ENCODE peak calls at places on chromosomes 11 and 22, in four cellular contexts. One of them, this sample, is unnamed.
A peak's percentile ranks its signal among the peaks of the same experiment; 100 is the strongest.

GRCh38 chr11:34640050-34640971 is 19.4 kb downstream of the EHF start:
- DNase-seq in activated gamma-delta T cell treated with Interleukin-2 at 50 U/mL for 16 hours: no peak
- DNase-seq in ELR: no peak
- DNase-seq in NCI-H2081: no peak
- DNase-seq in this sample: peak; percentile 85

GRCh38 chr11:10459029-10459970 is 4.2 kb downstream of the AMPD3 start:
- DNase-seq in activated gamma-delta T cell treated with Interleukin-2 at 50 U/mL for 16 hours: peak; percentile 57
- DNase-seq in ELR: peak; percentile 19
- DNase-seq in NCI-H2081: no peak
- DNase-seq in this sample: no peak

GRCh38 chr11:65316979-65317786 is 2.5 kb downstream of the CDC42EP2 start:
- DNase-seq in activated gamma-delta T cell treated with Interleukin-2 at 50 U/mL for 16 hours: no peak
- DNase-seq in ELR: peak; percentile 93
- DNase-seq in NCI-H2081: no peak
- DNase-seq in this sample: peak; percentile 40

GRCh38 chr11:104338186-104338585 is 174.2 kb upstream of the PDGFD start:
- DNase-seq in activated gamma-delta T cell treated with Interleukin-2 at 50 U/mL for 16 hours: no peak
- DNase-seq in ELR: no peak
- DNase-seq in NCI-H2081: no peak
- DNase-seq in this sample: no peak

GRCh38 chr22:36249160-36249559 is 3.8 kb upstream of the APOL1 start:
- DNase-seq in activated gamma-delta T cell treated with Interleukin-2 at 50 U/mL for 16 hours: no peak
- DNase-seq in ELR: no peak
- DNase-seq in NCI-H2081: no peak
- DNase-seq in this sample: no peak

GRCh38 chr22:44347549-44347948 is 34.8 kb upstream of the SHISAL1 start:
- DNase-seq in activated gamma-delta T cell treated with Interleukin-2 at 50 U/mL for 16 hours: no peak
- DNase-seq in ELR: no peak
- DNase-seq in NCI-H2081: no peak
- DNase-seq in this sample: no peak

GRCh38 chr11:58647141-58647699 is 24.8 kb downstream of the CNTF start:
- DNase-seq in activated gamma-delta T cell treated with Interleukin-2 at 50 U/mL for 16 hours: no peak
- DNase-seq in ELR: no peak
- DNase-seq in NCI-H2081: no peak
- DNase-seq in this sample: no peak

GRCh38 chr11:117597083-117597482 is 199.9 kb downstream of the DSCAML1 start:
- DNase-seq in activated gamma-delta T cell treated with Interleukin-2 at 50 U/mL for 16 hours: peak; percentile 31
- DNase-seq in ELR: peak; percentile 37
- DNase-seq in NCI-H2081: no peak
- DNase-seq in this sample: no peak

GRCh38 chr11:67626970-67627369 is 2.8 kb downstream of the NUDT8 start:
- DNase-seq in activated gamma-delta T cell treated with Interleukin-2 at 50 U/mL for 16 hours: no peak
- DNase-seq in ELR: no peak
- DNase-seq in NCI-H2081: no peak
- DNase-seq in this sample: no peak